ENCODE peak calls at places on chromosomes 2 and 18, in six cellular contexts. A is left ventricle myocardium inferior, U is AG08396, C is lower lobe of right lung, D is GM13976, R is foreskin fibroblast. G is an unnamed sample.

GRCh38 chr18:62999392-62999791 is 284.1 kb downstream of the PHLPP1 start:
- DNase-seq in D (no peak), R (peak), C (no peak), U (peak), A (peak), G (peak)

GRCh38 chr2:234098675-234099195 is 48.2 kb downstream of the SPP2 start:
- DNase-seq in A (no peak), D (no peak), U (no peak), R (no peak), C (no peak), G (no peak)

GRCh38 chr2:71892132-71892730 is 255.4 kb downstream of the CYP26B1 start:
- DNase-seq in R (no peak), C (no peak), D (no peak), U (no peak), A (no peak), G (no peak)

GRCh38 chr2:203569677-203570316 is 34.7 kb upstream of the RAPH1 start:
- DNase-seq in R (no peak), C (no peak), D (no peak), A (no peak), U (no peak), G (no peak)

GRCh38 chr2:60213865-60214657 is 339.4 kb downstream of the BCL11A start:
- DNase-seq in D (no peak), A (no peak), C (no peak), R (no peak), U (no peak), G (no peak)

GRCh38 chr2:41781082-41781481 is 266.7 kb upstream of the PKDCC start:
- DNase-seq in U (no peak), R (no peak), C (no peak), D (no peak), A (no peak), G (peak)

GRCh38 chr2:9739508-9739907 is 103.8 kb upstream of the TAF1B start:
- DNase-seq in R (no peak), C (peak), U (peak), D (peak), A (peak), G (peak)

GRCh38 chr18:28078298-28078697 is 98.6 kb downstream of the CDH2 start:
- DNase-seq in D (no peak), U (no peak), A (no peak), C (no peak), R (no peak), G (no peak)

GRCh38 chr18:58695772-58696171 is 24.5 kb downstream of the MALT1 start:
- DNase-seq in D (no peak), A (no peak), U (no peak), R (no peak), C (no peak), G (no peak)

GRCh38 chr2:240505946-240506345 is 51.8 kb downstream of the ANKMY1 start:
- DNase-seq in A (no peak), R (no peak), C (peak), D (peak), U (no peak), G (no peak)

GRCh38 chr2:165369131-165369935 is 100.2 kb upstream of the CSRNP3 start:
- DNase-seq in A (no peak), C (peak), D (no peak), R (no peak), U (no peak), G (no peak)

GRCh38 chr2:176854878-176855277 is 357.7 kb upstream of the HNRNPA3 start:
- DNase-seq in R (no peak), U (no peak), A (no peak), C (no peak), D (no peak), G (no peak)

GRCh38 chr2:107091163-107091864 is 205.3 kb upstream of the ST6GAL2 start:
- DNase-seq in R (no peak), C (no peak), D (no peak), U (no peak), A (no peak), G (no peak)

GRCh38 chr2:16617282-16618266 is 48.1 kb downstream of the CYRIA start:
- DNase-seq in U (peak), C (peak), A (no peak), D (no peak), R (no peak), G (peak)

GRCh38 chr2:217632036-217632435 is 370.8 kb downstream of the TNS1 start:
- DNase-seq in R (no peak), D (no peak), A (peak), U (no peak), C (no peak), G (peak)